ENCODE peak calls at places on chromosomes 13 and 19, in five cellular contexts. One of them, this sample, is unnamed.

GRCh38 chr19:28018499-28018898 is 1194.5 kb downstream of the UQCRFS1 start:
- DNase-seq in amniotic stem cell: no peak
- DNase-seq in cardiac fibroblast: no peak
- DNase-seq in central memory CD4-positive, alpha-beta T cell: no peak
- DNase-seq in left cardiac atrium: no peak
- DNase-seq in this sample: no peak

GRCh38 chr13:30037766-30038165 is 187.3 kb upstream of the UBL3 start:
- DNase-seq in amniotic stem cell: no peak
- DNase-seq in left cardiac atrium: no peak
- DNase-seq in cardiac fibroblast: peak
- DNase-seq in central memory CD4-positive, alpha-beta T cell: no peak
- DNase-seq in this sample: no peak

GRCh38 chr13:33016414-33017409 is at the start of gene KL:
- DNase-seq in cardiac fibroblast: no peak
- DNase-seq in amniotic stem cell: no peak
- DNase-seq in central memory CD4-positive, alpha-beta T cell: no peak
- DNase-seq in left cardiac atrium: peak
- DNase-seq in this sample: peak

GRCh38 chr13:106467406-106468122 is 67.9 kb downstream of the EFNB2 start:
- DNase-seq in cardiac fibroblast: no peak
- DNase-seq in central memory CD4-positive, alpha-beta T cell: no peak
- DNase-seq in amniotic stem cell: no peak
- DNase-seq in left cardiac atrium: no peak
- DNase-seq in this sample: no peak

GRCh38 chr13:45747071-45747470 is 45.0 kb downstream of the CBY2 start:
- DNase-seq in central memory CD4-positive, alpha-beta T cell: no peak
- DNase-seq in amniotic stem cell: no peak
- DNase-seq in left cardiac atrium: no peak
- DNase-seq in cardiac fibroblast: no peak
- DNase-seq in this sample: no peak

GRCh38 chr13:88257706-88258105 is 586.5 kb downstream of the SLITRK5 start:
- DNase-seq in central memory CD4-positive, alpha-beta T cell: no peak
- DNase-seq in left cardiac atrium: no peak
- DNase-seq in cardiac fibroblast: no peak
- DNase-seq in amniotic stem cell: no peak
- DNase-seq in this sample: no peak

GRCh38 chr13:49540552-49540951 is 44.8 kb downstream of the PHF11 start:
- DNase-seq in central memory CD4-positive, alpha-beta T cell: peak
- DNase-seq in cardiac fibroblast: peak
- DNase-seq in amniotic stem cell: no peak
- DNase-seq in left cardiac atrium: no peak
- DNase-seq in this sample: no peak

GRCh38 chr19:45211751-45212381 is 33.3 kb downstream of the BLOC1S3 start:
- DNase-seq in left cardiac atrium: peak
- DNase-seq in amniotic stem cell: no peak
- DNase-seq in central memory CD4-positive, alpha-beta T cell: no peak
- DNase-seq in cardiac fibroblast: peak
- DNase-seq in this sample: peak

This sample was measured in heart right ventricle.